ENCODE peak calls at places on chromosomes 5 and 9, in four cellular contexts. One of them, this sample, is unnamed.

GRCh38 chr9:14313951-14314423 is at the start of gene NFIB:
- DNase-seq in HL-60: no peak
- DNase-seq in pancreas: peak
- DNase-seq in CD4-positive, alpha-beta T cell: no peak
- DNase-seq in this sample: peak

GRCh38 chr5:1184481-1184880 is 16.9 kb upstream of the SLC6A19 start:
- DNase-seq in HL-60: no peak
- DNase-seq in pancreas: no peak
- DNase-seq in CD4-positive, alpha-beta T cell: no peak
- DNase-seq in this sample: no peak

GRCh38 chr9:124708070-124708469 is 63.0 kb downstream of the NR6A1 start:
- DNase-seq in HL-60: no peak
- DNase-seq in pancreas: no peak
- DNase-seq in CD4-positive, alpha-beta T cell: no peak
- DNase-seq in this sample: no peak

GRCh38 chr9:126474786-126475485 is 138.8 kb upstream of the LMX1B start:
- DNase-seq in HL-60: no peak
- DNase-seq in pancreas: no peak
- DNase-seq in CD4-positive, alpha-beta T cell: no peak
- DNase-seq in this sample: no peak

GRCh38 chr5:126104341-126104740 is 318.9 kb upstream of the GRAMD2B start:
- DNase-seq in HL-60: no peak
- DNase-seq in pancreas: no peak
- DNase-seq in CD4-positive, alpha-beta T cell: no peak
- DNase-seq in this sample: no peak

GRCh38 chr5:80125962-80126480 is 90.9 kb downstream of the THBS4 start:
- DNase-seq in HL-60: peak
- DNase-seq in pancreas: no peak
- DNase-seq in CD4-positive, alpha-beta T cell: no peak
- DNase-seq in this sample: no peak

GRCh38 chr5:105508519-105508918 is 1945.9 kb upstream of the NUDT12 start:
- DNase-seq in HL-60: no peak
- DNase-seq in pancreas: no peak
- DNase-seq in CD4-positive, alpha-beta T cell: no peak
- DNase-seq in this sample: no peak

GRCh38 chr9:3682186-3682585 is 156.4 kb upstream of the RFX3 start:
- DNase-seq in HL-60: no peak
- DNase-seq in pancreas: no peak
- DNase-seq in CD4-positive, alpha-beta T cell: no peak
- DNase-seq in this sample: no peak

GRCh38 chr5:120778491-120779293 is 314.6 kb downstream of the PRR16 start:
- DNase-seq in HL-60: no peak
- DNase-seq in pancreas: no peak
- DNase-seq in CD4-positive, alpha-beta T cell: no peak
- DNase-seq in this sample: no peak

GRCh38 chr5:113719549-113719948 is 206.1 kb downstream of the YTHDC2 start:
- DNase-seq in HL-60: no peak
- DNase-seq in pancreas: no peak
- DNase-seq in CD4-positive, alpha-beta T cell: no peak
- DNase-seq in this sample: no peak

GRCh38 chr5:72241346-72242003 is 78.6 kb downstream of the MRPS27 start:
- DNase-seq in HL-60: no peak
- DNase-seq in pancreas: peak
- DNase-seq in CD4-positive, alpha-beta T cell: no peak
- DNase-seq in this sample: peak

GRCh38 chr5:114449836-114450515 is 88.1 kb downstream of the KCNN2 start:
- DNase-seq in HL-60: peak
- DNase-seq in pancreas: peak
- DNase-seq in CD4-positive, alpha-beta T cell: no peak
- DNase-seq in this sample: peak

GRCh38 chr9:90559075-90560073 is 83.2 kb downstream of the DIRAS2 start:
- DNase-seq in HL-60: no peak
- DNase-seq in pancreas: peak
- DNase-seq in CD4-positive, alpha-beta T cell: no peak
- DNase-seq in this sample: no peak

GRCh38 chr9:128903871-128904371 is 16.9 kb upstream of the PHYHD1 start:
- DNase-seq in HL-60: no peak
- DNase-seq in pancreas: no peak
- DNase-seq in CD4-positive, alpha-beta T cell: no peak
- DNase-seq in this sample: no peak

GRCh38 chr9:135864447-135865049 is 42.8 kb downstream of the CAMSAP1 start:
- DNase-seq in HL-60: no peak
- DNase-seq in pancreas: peak
- DNase-seq in CD4-positive, alpha-beta T cell: peak
- DNase-seq in this sample: no peak

GRCh38 chr5:337565-338130 is 16.1 kb downstream of the AHRR start:
- DNase-seq in HL-60: no peak
- DNase-seq in pancreas: no peak
- DNase-seq in CD4-positive, alpha-beta T cell: no peak
- DNase-seq in this sample: no peak

GRCh38 chr9:37406603-37407401 is 15.7 kb upstream of the GRHPR start:
- DNase-seq in HL-60: no peak
- DNase-seq in pancreas: peak
- DNase-seq in CD4-positive, alpha-beta T cell: no peak
- DNase-seq in this sample: no peak

GRCh38 chr9:37410969-37411785 is 11.3 kb upstream of the GRHPR start:
- DNase-seq in HL-60: no peak
- DNase-seq in pancreas: no peak
- DNase-seq in CD4-positive, alpha-beta T cell: no peak
- DNase-seq in this sample: no peak

GRCh38 chr9:37410354-37410861 is 12.1 kb upstream of the GRHPR start:
- DNase-seq in HL-60: no peak
- DNase-seq in pancreas: no peak
- DNase-seq in CD4-positive, alpha-beta T cell: no peak
- DNase-seq in this sample: no peak

GRCh38 chr9:37407468-37407867 is 15.0 kb upstream of the GRHPR start:
- DNase-seq in HL-60: no peak
- DNase-seq in pancreas: no peak
- DNase-seq in CD4-positive, alpha-beta T cell: no peak
- DNase-seq in this sample: no peak

GRCh38 chr9:37408933-37409710 is 13.4 kb upstream of the GRHPR start:
- DNase-seq in HL-60: no peak
- DNase-seq in pancreas: no peak
- DNase-seq in CD4-positive, alpha-beta T cell: peak
- DNase-seq in this sample: no peak
- H3K27ac ChIP-seq in HL-60: no peak
- H3K27ac ChIP-seq in pancreas: no peak
- H3K27ac ChIP-seq in CD4-positive, alpha-beta T cell: no peak
- H3K27ac ChIP-seq in this sample: no peak

GRCh38 chr9:134485653-134486052 is 155.9 kb upstream of the COL5A1 start:
- DNase-seq in HL-60: no peak
- DNase-seq in pancreas: no peak
- DNase-seq in CD4-positive, alpha-beta T cell: no peak
- DNase-seq in this sample: no peak
- H3K27ac ChIP-seq in HL-60: no peak
- H3K27ac ChIP-seq in pancreas: no peak
- H3K27ac ChIP-seq in CD4-positive, alpha-beta T cell: no peak
- H3K27ac ChIP-seq in this sample: no peak

GRCh38 chr5:75509956-75510355 is 1.5 kb downstream of the CERT1 start:
- DNase-seq in HL-60: no peak
- DNase-seq in pancreas: no peak
- DNase-seq in CD4-positive, alpha-beta T cell: no peak
- DNase-seq in this sample: no peak
- H3K27ac ChIP-seq in HL-60: peak
- H3K27ac ChIP-seq in pancreas: no peak
- H3K27ac ChIP-seq in CD4-positive, alpha-beta T cell: no peak
- H3K27ac ChIP-seq in this sample: no peak

DNA sequence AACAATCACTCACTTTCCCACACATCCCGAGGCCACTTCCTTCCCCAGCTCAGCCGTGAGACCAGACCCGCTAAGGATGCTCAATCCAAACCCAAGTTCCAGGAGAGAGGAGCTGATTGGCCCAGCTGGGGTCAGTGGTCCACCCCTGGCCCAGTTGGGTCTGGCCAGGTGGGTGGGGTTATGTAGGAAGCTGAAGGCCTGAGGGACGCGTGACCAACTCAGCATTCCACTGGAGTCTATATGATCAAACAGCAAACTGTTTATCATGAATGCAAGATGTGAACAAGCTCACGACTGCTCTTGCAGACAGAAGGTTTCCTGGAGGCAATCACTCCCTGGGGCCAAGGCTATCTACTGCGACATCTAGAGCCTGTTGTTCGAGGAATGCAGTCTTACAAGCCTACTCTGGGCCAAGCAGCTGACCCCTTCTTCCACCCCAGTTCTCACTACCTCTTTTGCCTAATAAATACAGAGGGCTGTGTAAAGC is 4.9 kb upstream of the RAPGEF1 start:
- DNase-seq in HL-60: no peak
- DNase-seq in pancreas: no peak
- DNase-seq in CD4-positive, alpha-beta T cell: no peak
- DNase-seq in this sample: no peak
- H3K27ac ChIP-seq in HL-60: no peak
- H3K27ac ChIP-seq in pancreas: peak
- H3K27ac ChIP-seq in CD4-positive, alpha-beta T cell: peak
- H3K27ac ChIP-seq in this sample: no peak

GRCh38 chr9:133951265-133951664 is 40.9 kb downstream of the VAV2 start:
- DNase-seq in HL-60: no peak
- DNase-seq in pancreas: no peak
- DNase-seq in CD4-positive, alpha-beta T cell: no peak
- DNase-seq in this sample: no peak
- H3K27ac ChIP-seq in HL-60: no peak
- H3K27ac ChIP-seq in pancreas: no peak
- H3K27ac ChIP-seq in CD4-positive, alpha-beta T cell: no peak
- H3K27ac ChIP-seq in this sample: no peak

DNA sequence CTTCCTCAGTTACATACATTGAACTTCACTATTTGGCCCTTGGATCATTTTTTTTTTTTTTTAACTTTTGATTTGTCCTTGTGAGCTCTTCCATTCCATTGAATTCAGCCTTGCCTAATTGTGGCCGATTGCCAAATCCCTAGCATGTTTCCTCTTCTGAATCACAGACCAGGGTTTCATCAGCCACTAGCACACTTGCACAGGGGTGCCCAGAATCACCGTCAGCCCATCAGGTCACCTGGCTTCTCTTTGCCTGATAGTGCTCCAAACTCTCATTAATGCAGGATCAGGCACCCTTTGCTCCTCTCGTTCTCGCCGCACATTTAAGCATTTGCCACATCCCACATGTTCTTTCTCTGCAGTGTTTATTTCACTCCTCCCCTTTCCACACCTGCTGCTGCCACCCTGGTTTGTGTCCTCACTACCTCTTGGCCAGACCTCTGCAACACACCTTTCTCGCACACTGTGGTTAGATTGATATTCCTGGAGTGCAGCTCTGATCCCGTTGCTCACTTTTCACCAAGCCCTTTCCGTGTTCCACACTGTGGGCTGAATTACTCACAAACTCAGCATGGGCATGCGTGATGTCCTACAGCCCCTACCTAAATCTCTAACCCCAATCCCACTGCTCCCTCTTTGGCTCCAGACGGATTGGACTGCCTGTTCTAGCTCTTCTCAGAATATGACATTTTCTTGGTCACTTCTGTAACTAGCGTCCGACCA is 9.8 kb downstream of the PIK3R1 start:
- DNase-seq in HL-60: peak
- DNase-seq in pancreas: peak
- DNase-seq in CD4-positive, alpha-beta T cell: no peak
- DNase-seq in this sample: no peak
- H3K27ac ChIP-seq in HL-60: peak
- H3K27ac ChIP-seq in pancreas: peak
- H3K27ac ChIP-seq in CD4-positive, alpha-beta T cell: no peak
- H3K27ac ChIP-seq in this sample: no peak

GRCh38 chr5:132749506-132749905 is 2.3 kb downstream of the CCNI2 start:
- DNase-seq in HL-60: no peak
- DNase-seq in pancreas: no peak
- DNase-seq in CD4-positive, alpha-beta T cell: no peak
- DNase-seq in this sample: no peak

GRCh38 chr5:132748522-132749000 is 1.3 kb downstream of the CCNI2 start:
- DNase-seq in HL-60: no peak
- DNase-seq in pancreas: no peak
- DNase-seq in CD4-positive, alpha-beta T cell: no peak
- DNase-seq in this sample: no peak

GRCh38 chr5:132746592-132747063 is 598 bp upstream of the CCNI2 start:
- DNase-seq in HL-60: no peak
- DNase-seq in pancreas: peak
- DNase-seq in CD4-positive, alpha-beta T cell: peak
- DNase-seq in this sample: no peak

GRCh38 chr5:132747693-132748440 is 641 bp downstream of the CCNI2 start:
- DNase-seq in HL-60: no peak
- DNase-seq in pancreas: peak
- DNase-seq in CD4-positive, alpha-beta T cell: peak
- DNase-seq in this sample: no peak

DNA sequence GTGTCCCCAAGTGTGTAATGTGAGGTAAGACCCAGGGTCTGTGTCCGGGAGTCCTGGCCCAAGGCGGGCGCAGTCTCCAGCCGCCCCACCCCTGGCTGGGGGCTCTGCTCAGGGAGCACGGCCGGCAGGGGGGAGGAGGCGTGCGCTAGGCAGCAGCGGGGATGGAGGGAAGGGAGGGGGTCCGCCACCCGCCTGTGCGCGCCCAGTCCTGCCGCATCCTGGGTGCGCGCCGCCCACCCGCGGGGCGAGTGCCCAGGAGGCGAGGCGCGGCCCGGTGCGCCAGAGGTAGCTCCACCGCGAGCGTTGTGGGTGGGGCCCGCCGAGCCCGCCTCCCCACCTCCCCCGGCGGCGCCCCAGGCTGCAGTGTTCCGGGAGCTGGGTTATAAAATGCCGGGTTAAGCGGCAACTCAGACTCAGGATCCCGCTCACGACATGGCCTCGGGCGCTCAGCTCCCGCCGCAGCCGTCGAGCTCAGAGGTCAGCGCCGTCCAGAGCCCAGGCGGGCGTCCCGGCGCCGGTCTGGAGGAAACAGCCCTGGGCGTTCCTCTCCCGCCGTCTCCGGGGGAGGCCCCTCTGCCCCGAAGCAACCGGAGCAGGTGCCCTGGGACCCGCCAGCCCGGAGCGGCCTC is at the start of gene CCNI2:
- DNase-seq in HL-60: no peak
- DNase-seq in pancreas: peak
- DNase-seq in CD4-positive, alpha-beta T cell: peak
- DNase-seq in this sample: no peak
- H3K27ac ChIP-seq in HL-60: no peak
- H3K27ac ChIP-seq in pancreas: no peak
- H3K27ac ChIP-seq in CD4-positive, alpha-beta T cell: peak
- H3K27ac ChIP-seq in this sample: peak